ENCODE peak calls at places on chromosomes 16 and 17, in four cellular contexts. V is heart right ventricle; T is CD8-positive, alpha-beta memory T cell; U is transverse colon. E is an unnamed sample.

GRCh38 chr17:75706042-75706728 is 15.1 kb upstream of the ITGB4 start:
- DNase-seq in V (no peak), T (no peak), U (no peak), E (no peak)

GRCh38 chr17:14068542-14069250 is 608 bp upstream of the COX10 start:
- DNase-seq in V (no peak), T (no peak), U (no peak), E (no peak)

GRCh38 chr17:65519471-65519870 is 42.0 kb downstream of the AXIN2 start:
- DNase-seq in V (no peak), T (no peak), U (no peak), E (no peak)

GRCh38 chr17:19291646-19292376 is 54.6 kb downstream of the EPN2 start:
- DNase-seq in V (no peak), T (no peak), U (no peak), E (no peak)

GRCh38 chr16:79253100-79253631 is 347.4 kb downstream of the MAF start:
- DNase-seq in V (no peak), T (no peak), U (peak; percentile 19), E (no peak)

GRCh38 chr16:87426423-87427215 is 34.5 kb downstream of the MAP1LC3B start:
- DNase-seq in V (no peak), T (no peak), U (no peak), E (no peak)

GRCh38 chr16:22320572-22321339 is 23.5 kb downstream of the POLR3E start:
- DNase-seq in V (no peak), T (no peak), U (no peak), E (no peak)

GRCh38 chr16:29858149-29858899 is 4.7 kb downstream of the CDIPT start:
- DNase-seq in V (no peak), T (no peak), U (no peak), E (no peak)

GRCh38 chr16:85084841-85085535 is 27.3 kb downstream of the CIBAR2 start:
- DNase-seq in V (no peak), T (no peak), U (no peak), E (no peak)

GRCh38 chr16:74186589-74186988 is 110.0 kb upstream of the PSMD7 start:
- DNase-seq in V (no peak), T (no peak), U (no peak), E (peak; percentile 68)

DNA sequence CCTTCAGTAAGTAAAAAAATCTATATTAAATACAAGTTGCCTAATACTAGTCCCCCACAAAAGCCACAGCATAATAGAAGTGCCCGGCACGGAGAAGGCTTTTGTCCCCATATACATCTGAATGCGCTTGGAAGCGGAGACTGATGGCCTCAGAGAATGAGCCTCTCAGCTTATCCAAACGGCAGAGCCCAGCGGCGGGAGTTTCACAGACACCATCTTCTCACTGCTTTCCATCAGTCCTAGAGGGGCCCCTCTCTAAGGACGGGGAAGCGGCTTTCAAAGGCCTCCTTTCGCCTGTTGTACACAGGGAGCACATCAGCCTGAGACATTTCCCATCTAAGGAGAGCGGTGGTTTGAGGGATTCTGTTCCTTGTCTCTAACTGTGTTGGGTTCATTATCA is 16.9 kb downstream of the NXN start:
- DNase-seq in V (no peak), T (no peak), U (no peak), E (no peak)
- H3K4me1 ChIP-seq in V (no peaks in the 10 kb centered on the region), T (no peaks in the 10 kb centered on the region), U (no peaks in the 10 kb centered on the region), E (peaks cover 3% of the 10 kb centered on the region)

GRCh38 chr16:57041182-57042156 is 50.9 kb upstream of the CPNE2 start:
- DNase-seq in V (no peak), T (peak; percentile 85), U (peak; percentile 57), E (no peak)

GRCh38 chr16:57039148-57039812 is 49.9 kb downstream of the NLRC5 start:
- DNase-seq in V (no peak), T (peak; percentile 67), U (peak; percentile 33), E (no peak)

GRCh38 chr16:57036945-57037344 is 47.6 kb downstream of the NLRC5 start:
- DNase-seq in V (no peak), T (no peak), U (no peak), E (no peak)

GRCh38 chr16:57036315-57036714 is 47.0 kb downstream of the NLRC5 start:
- DNase-seq in V (no peak), T (no peak), U (no peak), E (no peak)

GRCh38 chr16:57038151-57038550 is 48.8 kb downstream of the NLRC5 start:
- DNase-seq in V (no peak), T (no peak), U (no peak), E (no peak)
- H3K4me1 ChIP-seq in V (peaks cover 7% of the 10 kb centered on the region), T (peaks cover 100% of the 10 kb centered on the region), U (no peaks in the 10 kb centered on the region), E (no peaks in the 10 kb centered on the region)

GRCh38 chr16:11796227-11797165 is 562 bp downstream of the ZC3H7A start:
- DNase-seq in V (peak; percentile 73), T (peak; percentile 48), U (peak; percentile 68), E (peak; percentile 69)

GRCh38 chr16:11793840-11794239 is 3.2 kb downstream of the ZC3H7A start:
- DNase-seq in V (no peak), T (no peak), U (no peak), E (no peak)

GRCh38 chr16:11794447-11794846 is 2.6 kb downstream of the ZC3H7A start:
- DNase-seq in V (no peak), T (no peak), U (no peak), E (no peak)

GRCh38 chr16:11795887-11796226 is 1.2 kb downstream of the ZC3H7A start:
- DNase-seq in V (no peak), T (no peak), U (no peak), E (no peak)

DNA sequence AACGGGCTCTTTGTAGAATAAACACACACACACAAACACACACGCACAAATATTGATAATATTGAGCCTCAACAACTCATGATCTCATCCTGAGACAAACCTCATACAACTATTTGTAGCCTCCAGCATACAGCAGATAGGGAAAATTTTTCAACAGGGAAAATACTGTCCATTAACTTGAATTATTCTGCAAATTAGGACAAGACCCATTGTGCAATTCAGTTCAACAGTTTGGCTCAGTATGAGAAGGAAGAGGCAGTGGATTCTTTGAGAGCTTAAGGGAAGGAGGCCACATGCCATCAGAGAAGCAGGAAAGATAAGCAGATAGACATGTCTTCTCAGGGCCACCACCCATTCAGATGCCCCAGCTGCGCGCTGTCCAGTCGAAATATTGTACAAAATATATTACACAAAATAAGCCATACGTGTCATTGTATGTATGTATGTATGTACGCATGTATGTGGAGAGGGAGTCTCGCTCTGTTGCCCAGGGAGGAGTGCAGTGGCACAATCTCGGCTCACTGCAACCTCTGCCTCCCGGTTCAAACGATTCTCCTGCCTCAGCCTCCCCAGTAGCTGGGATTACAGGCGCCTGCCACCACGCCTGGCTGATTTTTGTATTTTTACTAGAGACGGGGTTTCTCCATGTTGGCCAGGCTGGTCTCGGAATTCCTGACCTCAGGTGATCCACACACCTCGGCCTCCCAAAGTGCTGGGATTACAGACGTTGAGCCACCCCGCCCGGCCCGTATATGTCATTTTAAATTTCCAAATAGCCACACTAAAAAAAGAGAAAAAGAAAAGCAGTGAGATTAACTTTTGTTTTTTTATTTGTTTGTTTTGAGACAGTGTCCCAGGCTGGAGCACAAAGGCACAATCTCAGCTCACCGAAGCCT is 1.8 kb downstream of the ZC3H7A start:
- DNase-seq in V (no peak), T (no peak), U (no peak), E (no peak)
- H3K4me1 ChIP-seq in V (peaks cover 61% of the 10 kb centered on the region), T (peaks cover 74% of the 10 kb centered on the region), U (peaks cover 59% of the 10 kb centered on the region), E (peaks cover 68% of the 10 kb centered on the region)

GRCh38 chr17:2211661-2212327 is 91.8 kb downstream of the SMG6 start:
- DNase-seq in V (no peak), T (no peak), U (no peak), E (no peak)

GRCh38 chr17:2214887-2215615 is 88.5 kb downstream of the SMG6 start:
- DNase-seq in V (peak; percentile 82), T (peak; percentile 23), U (peak; percentile 36), E (peak; percentile 60)

GRCh38 chr17:2214047-2214717 is 89.4 kb downstream of the SMG6 start:
- DNase-seq in V (peak; percentile 58), T (no peak), U (peak; percentile 29), E (peak; percentile 69)

GRCh38 chr17:2212328-2212981 is 91.1 kb downstream of the SMG6 start:
- DNase-seq in V (no peak), T (no peak), U (no peak), E (no peak)

DNA sequence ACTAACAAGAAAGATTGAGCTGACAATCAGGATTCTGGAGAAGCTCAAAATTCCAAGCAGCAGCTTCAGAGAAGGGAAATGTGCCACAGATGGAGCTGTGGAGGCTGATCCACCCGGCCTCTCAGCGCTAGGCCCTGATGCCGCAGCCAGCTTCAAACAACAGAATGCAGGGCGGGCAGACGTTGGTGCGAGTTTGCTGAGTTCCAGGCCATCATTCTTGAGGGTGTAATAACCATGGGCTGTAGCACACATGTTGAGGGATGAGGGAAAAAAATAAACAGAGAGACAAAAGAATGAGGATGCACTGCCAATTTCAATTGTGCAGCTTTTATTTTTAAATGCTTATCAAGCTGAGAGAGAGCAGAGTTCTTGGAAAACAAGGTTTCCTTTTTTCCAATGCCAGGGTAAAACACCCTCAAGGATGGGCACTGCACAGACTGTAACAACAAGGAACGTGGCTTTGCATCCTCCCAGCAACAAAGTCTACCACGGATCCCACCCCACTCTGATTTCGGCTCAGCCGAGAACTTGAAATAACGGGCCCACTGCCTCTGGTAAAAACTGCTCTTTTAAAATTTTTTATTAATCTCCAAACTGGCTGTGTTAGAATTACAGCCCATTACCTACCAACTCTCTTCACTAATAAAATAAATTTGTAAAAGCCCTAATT is 90.2 kb downstream of the SMG6 start:
- DNase-seq in V (no peak), T (no peak), U (no peak), E (peak; percentile 65)
- H3K4me1 ChIP-seq in V (peaks cover 33% of the 10 kb centered on the region), T (peaks cover 66% of the 10 kb centered on the region), U (peaks cover 34% of the 10 kb centered on the region), E (peaks cover 55% of the 10 kb centered on the region)

GRCh38 chr16:69306031-69306430 is 5.1 kb upstream of the VPS4A start:
- DNase-seq in V (no peak), T (no peak), U (no peak), E (no peak)
- H3K4me1 ChIP-seq in V (peaks cover 3% of the 10 kb centered on the region), T (peaks cover 5% of the 10 kb centered on the region), U (no peaks in the 10 kb centered on the region), E (peaks cover 3% of the 10 kb centered on the region)

GRCh38 chr16:11679941-11680911 is 12.0 kb downstream of the SNN start:
- DNase-seq in V (no peak), T (no peak), U (no peak), E (no peak)
- H3K4me1 ChIP-seq in V (peaks cover 34% of the 10 kb centered on the region), T (peaks cover 24% of the 10 kb centered on the region), U (peaks cover 19% of the 10 kb centered on the region), E (peaks cover 21% of the 10 kb centered on the region)

DNA sequence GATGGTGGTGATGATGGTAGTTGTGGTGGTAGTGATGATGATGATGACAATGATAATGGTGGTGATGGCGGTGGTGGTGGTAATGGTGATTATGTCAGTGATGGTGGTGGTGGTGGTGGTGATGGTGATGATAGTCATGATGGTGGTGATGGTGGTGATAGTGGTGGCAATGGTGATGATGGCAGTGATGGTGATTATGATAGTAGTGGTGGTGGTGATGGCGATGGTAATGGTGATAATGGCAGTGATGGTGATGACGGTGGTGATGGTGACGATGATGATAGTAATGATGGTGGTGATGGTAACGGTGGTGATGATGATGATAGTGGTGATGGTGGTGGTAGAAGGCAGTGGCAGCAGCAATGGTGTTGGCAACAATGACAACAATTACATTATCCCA is 55.3 kb downstream of the RBFOX3 start:
- DNase-seq in V (no peak), T (no peak), U (no peak), E (no peak)
- H3K4me1 ChIP-seq in V (no peaks in the 10 kb centered on the region), T (peaks cover 5% of the 10 kb centered on the region), U (no peaks in the 10 kb centered on the region), E (no peaks in the 10 kb centered on the region)

E was measured in SJSA1.